ENCODE peak calls at places on chromosomes 7 and 10, in five cellular contexts. One of them, this sample, is unnamed.

GRCh38 chr7:38232475-38233366 is 40.7 kb downstream of the TARP start:
- DNase-seq in GM23248: no peak
- DNase-seq in substantia nigra: no peak
- DNase-seq in neuronal stem cell: no peak
- DNase-seq in AG04450: no peak
- DNase-seq in this sample: peak

GRCh38 chr10:114266521-114266920 is 27.5 kb downstream of the VWA2 start:
- DNase-seq in substantia nigra: no peak
- DNase-seq in GM23248: peak
- DNase-seq in AG04450: no peak
- DNase-seq in neuronal stem cell: no peak
- DNase-seq in this sample: no peak

GRCh38 chr10:77726301-77726700 is 88.7 kb upstream of the KCNMA1 start:
- DNase-seq in AG04450: no peak
- DNase-seq in neuronal stem cell: no peak
- DNase-seq in GM23248: no peak
- DNase-seq in substantia nigra: no peak
- DNase-seq in this sample: no peak

GRCh38 chr7:39144420-39144819 is 166.7 kb downstream of the POU6F2 start:
- DNase-seq in neuronal stem cell: no peak
- DNase-seq in substantia nigra: no peak
- DNase-seq in GM23248: no peak
- DNase-seq in AG04450: no peak
- DNase-seq in this sample: no peak

GRCh38 chr7:135670179-135670578 is 7.9 kb downstream of the STMP1 start:
- DNase-seq in substantia nigra: no peak
- DNase-seq in neuronal stem cell: no peak
- DNase-seq in AG04450: no peak
- DNase-seq in GM23248: peak
- DNase-seq in this sample: no peak

GRCh38 chr7:322708-323111 is 32.7 kb downstream of the FOXL3 start:
- DNase-seq in GM23248: no peak
- DNase-seq in AG04450: no peak
- DNase-seq in neuronal stem cell: no peak
- DNase-seq in substantia nigra: no peak
- DNase-seq in this sample: no peak

GRCh38 chr10:32207544-32207943 is 139.4 kb downstream of the EPC1 start:
- DNase-seq in neuronal stem cell: no peak
- DNase-seq in substantia nigra: no peak
- DNase-seq in AG04450: no peak
- DNase-seq in GM23248: peak
- DNase-seq in this sample: peak

GRCh38 chr7:102392332-102392731 is 3.8 kb upstream of the PRKRIP1 start:
- DNase-seq in AG04450: no peak
- DNase-seq in GM23248: no peak
- DNase-seq in neuronal stem cell: no peak
- DNase-seq in substantia nigra: no peak
- DNase-seq in this sample: no peak

GRCh38 chr7:149266451-149266850 is 4.5 kb downstream of the ZNF783 start:
- DNase-seq in AG04450: no peak
- DNase-seq in substantia nigra: no peak
- DNase-seq in GM23248: no peak
- DNase-seq in neuronal stem cell: no peak
- DNase-seq in this sample: no peak

GRCh38 chr7:114481995-114482394 is 67.4 kb downstream of the FOXP2 start:
- DNase-seq in AG04450: peak
- DNase-seq in GM23248: peak
- DNase-seq in neuronal stem cell: no peak
- DNase-seq in substantia nigra: no peak
- DNase-seq in this sample: no peak

GRCh38 chr10:84783386-84783785 is 455.0 kb downstream of the CCSER2 start:
- DNase-seq in AG04450: no peak
- DNase-seq in neuronal stem cell: peak
- DNase-seq in GM23248: peak
- DNase-seq in substantia nigra: no peak
- DNase-seq in this sample: no peak

GRCh38 chr7:75989726-75990388 is 4.5 kb downstream of the TMEM120A start:
- DNase-seq in GM23248: peak
- DNase-seq in substantia nigra: no peak
- DNase-seq in AG04450: no peak
- DNase-seq in neuronal stem cell: no peak
- DNase-seq in this sample: no peak

DNA sequence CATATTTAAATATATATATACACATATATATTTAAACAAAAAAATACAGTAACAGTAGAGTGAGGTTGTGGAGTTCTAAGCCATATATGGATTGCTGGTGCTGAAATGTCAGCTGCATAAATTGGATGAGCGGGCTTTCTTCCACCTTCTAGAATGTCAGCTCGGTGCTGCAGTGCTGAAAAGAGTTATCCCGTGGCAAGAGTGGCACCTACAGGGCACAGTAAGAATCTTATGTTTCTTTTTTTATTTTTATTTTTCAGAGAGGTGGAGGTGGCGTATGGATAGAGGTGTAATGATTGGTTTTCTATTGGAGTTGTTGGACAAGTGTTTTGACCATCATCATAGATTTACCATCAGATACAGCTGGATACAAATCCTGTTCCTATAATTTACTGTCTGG is 86.2 kb upstream of the DYNC1I1 start:
- DNase-seq in AG04450: peak
- DNase-seq in GM23248: peak
- DNase-seq in substantia nigra: no peak
- DNase-seq in neuronal stem cell: peak
- DNase-seq in this sample: no peak
- H3K27ac ChIP-seq in AG04450: no peak
- H3K27ac ChIP-seq in GM23248: no peak
- H3K27ac ChIP-seq in substantia nigra: peak
- H3K27ac ChIP-seq in neuronal stem cell: no peak
- H3K27ac ChIP-seq in this sample: no peak

DNA sequence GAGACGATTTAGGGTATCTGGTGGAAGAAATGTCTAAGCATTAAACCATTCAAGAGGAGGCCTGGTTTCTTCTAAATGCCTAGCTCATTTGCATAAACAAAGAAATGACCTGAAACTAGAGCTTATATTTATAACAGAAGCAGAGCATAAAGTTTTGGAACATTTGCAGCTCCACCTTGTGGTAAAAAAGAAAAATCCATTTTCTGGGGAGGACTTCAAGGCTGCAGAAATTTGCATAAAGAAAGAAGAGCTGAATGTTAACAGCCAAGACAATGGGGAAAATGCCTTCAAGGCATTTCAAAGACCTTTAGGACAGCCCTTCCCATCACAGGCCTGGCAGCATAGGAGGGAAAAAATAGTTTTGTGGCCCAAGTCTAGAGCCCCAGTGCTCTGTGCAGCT is 362.0 kb downstream of the ZNF248 start:
- DNase-seq in neuronal stem cell: no peak
- DNase-seq in substantia nigra: no peak
- DNase-seq in AG04450: no peak
- DNase-seq in GM23248: peak
- DNase-seq in this sample: no peak
- H3K27ac ChIP-seq in neuronal stem cell: no peak
- H3K27ac ChIP-seq in substantia nigra: no peak
- H3K27ac ChIP-seq in AG04450: no peak
- H3K27ac ChIP-seq in GM23248: no peak
- H3K27ac ChIP-seq in this sample: no peak

GRCh38 chr10:46555366-46555712 is 1.1 kb downstream of the GPRIN2 start:
- DNase-seq in GM23248: no peak
- DNase-seq in AG04450: no peak
- DNase-seq in substantia nigra: no peak
- DNase-seq in neuronal stem cell: no peak
- DNase-seq in this sample: no peak
- H3K27ac ChIP-seq in GM23248: no peak
- H3K27ac ChIP-seq in AG04450: no peak
- H3K27ac ChIP-seq in substantia nigra: no peak
- H3K27ac ChIP-seq in neuronal stem cell: no peak
- H3K27ac ChIP-seq in this sample: no peak

DNA sequence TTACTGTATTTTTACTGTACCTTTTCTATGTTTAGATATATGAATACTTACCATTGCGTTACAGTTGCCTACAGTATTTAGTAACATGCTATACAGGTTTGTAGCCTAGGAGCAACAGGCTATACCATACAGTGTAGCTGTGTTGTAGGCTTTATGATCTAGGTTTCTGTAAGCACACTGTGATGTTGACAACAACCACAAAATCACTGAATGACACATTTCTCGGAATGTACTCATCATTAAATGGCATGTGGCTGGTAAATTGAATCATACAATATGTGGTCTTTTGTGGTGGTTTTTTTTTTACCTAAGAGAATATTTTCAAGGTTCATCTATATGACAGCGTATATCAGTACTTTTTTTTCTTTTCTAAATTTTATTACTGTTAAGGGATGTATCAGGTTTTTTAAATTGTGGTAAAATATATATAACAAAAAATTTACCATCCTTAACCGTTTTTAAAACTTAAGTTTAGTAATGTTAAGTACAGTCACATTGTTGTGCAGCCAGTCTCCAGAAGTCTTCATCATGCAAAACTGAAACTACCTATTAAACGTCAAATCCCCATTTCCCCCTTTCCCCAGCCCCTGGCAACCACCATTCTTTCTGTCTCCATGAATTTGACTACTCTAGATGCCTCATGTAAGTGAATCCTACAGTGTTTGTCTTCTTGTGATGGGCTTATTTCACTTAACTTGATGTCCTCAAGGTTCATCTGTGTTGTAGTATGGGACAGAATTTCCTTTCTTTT is 21.5 kb downstream of the BTAF1 start:
- DNase-seq in neuronal stem cell: no peak
- DNase-seq in AG04450: no peak
- DNase-seq in GM23248: peak
- DNase-seq in substantia nigra: no peak
- DNase-seq in this sample: no peak
- H3K27ac ChIP-seq in neuronal stem cell: no peak
- H3K27ac ChIP-seq in AG04450: no peak
- H3K27ac ChIP-seq in GM23248: peak
- H3K27ac ChIP-seq in substantia nigra: no peak
- H3K27ac ChIP-seq in this sample: no peak

GRCh38 chr7:33043434-33043833 is 19.1 kb downstream of the NT5C3A start:
- DNase-seq in GM23248: no peak
- DNase-seq in neuronal stem cell: no peak
- DNase-seq in AG04450: no peak
- DNase-seq in substantia nigra: no peak
- DNase-seq in this sample: no peak
- H3K27ac ChIP-seq in GM23248: no peak
- H3K27ac ChIP-seq in neuronal stem cell: no peak
- H3K27ac ChIP-seq in AG04450: no peak
- H3K27ac ChIP-seq in substantia nigra: no peak
- H3K27ac ChIP-seq in this sample: no peak

DNA sequence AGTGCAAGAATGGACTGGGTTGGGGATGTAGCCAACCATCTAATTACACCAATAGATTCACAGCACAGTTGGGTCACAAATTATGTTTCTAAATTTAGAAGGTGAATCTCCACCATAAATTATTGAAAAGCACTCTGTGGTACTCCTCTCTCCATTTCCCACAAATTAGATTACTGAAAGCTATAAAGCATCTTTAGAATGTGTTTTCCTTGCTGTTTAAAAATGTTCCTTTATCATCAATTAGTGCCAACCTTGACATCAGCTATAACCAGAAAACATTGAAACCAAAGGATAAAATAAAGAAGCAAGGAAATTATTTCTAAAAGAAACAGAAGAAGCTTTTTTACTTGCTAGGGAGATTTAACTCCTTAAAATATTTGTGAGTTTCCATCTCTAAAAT is 39.9 kb upstream of the HDAC9 start:
- DNase-seq in substantia nigra: no peak
- DNase-seq in neuronal stem cell: no peak
- DNase-seq in GM23248: no peak
- DNase-seq in AG04450: no peak
- DNase-seq in this sample: no peak
- H3K27ac ChIP-seq in substantia nigra: no peak
- H3K27ac ChIP-seq in neuronal stem cell: no peak
- H3K27ac ChIP-seq in GM23248: no peak
- H3K27ac ChIP-seq in AG04450: no peak
- H3K27ac ChIP-seq in this sample: no peak

GRCh38 chr10:18439601-18440000 is 211.8 kb downstream of the NSUN6 start:
- DNase-seq in substantia nigra: no peak
- DNase-seq in neuronal stem cell: no peak
- DNase-seq in GM23248: no peak
- DNase-seq in AG04450: no peak
- DNase-seq in this sample: no peak

GRCh38 chr10:18437486-18437885 is 213.9 kb downstream of the NSUN6 start:
- DNase-seq in substantia nigra: no peak
- DNase-seq in AG04450: no peak
- DNase-seq in GM23248: peak
- DNase-seq in neuronal stem cell: no peak
- DNase-seq in this sample: no peak

GRCh38 chr10:18436902-18437301 is 214.5 kb downstream of the NSUN6 start:
- DNase-seq in neuronal stem cell: no peak
- DNase-seq in substantia nigra: no peak
- DNase-seq in AG04450: no peak
- DNase-seq in GM23248: no peak
- DNase-seq in this sample: no peak

DNA sequence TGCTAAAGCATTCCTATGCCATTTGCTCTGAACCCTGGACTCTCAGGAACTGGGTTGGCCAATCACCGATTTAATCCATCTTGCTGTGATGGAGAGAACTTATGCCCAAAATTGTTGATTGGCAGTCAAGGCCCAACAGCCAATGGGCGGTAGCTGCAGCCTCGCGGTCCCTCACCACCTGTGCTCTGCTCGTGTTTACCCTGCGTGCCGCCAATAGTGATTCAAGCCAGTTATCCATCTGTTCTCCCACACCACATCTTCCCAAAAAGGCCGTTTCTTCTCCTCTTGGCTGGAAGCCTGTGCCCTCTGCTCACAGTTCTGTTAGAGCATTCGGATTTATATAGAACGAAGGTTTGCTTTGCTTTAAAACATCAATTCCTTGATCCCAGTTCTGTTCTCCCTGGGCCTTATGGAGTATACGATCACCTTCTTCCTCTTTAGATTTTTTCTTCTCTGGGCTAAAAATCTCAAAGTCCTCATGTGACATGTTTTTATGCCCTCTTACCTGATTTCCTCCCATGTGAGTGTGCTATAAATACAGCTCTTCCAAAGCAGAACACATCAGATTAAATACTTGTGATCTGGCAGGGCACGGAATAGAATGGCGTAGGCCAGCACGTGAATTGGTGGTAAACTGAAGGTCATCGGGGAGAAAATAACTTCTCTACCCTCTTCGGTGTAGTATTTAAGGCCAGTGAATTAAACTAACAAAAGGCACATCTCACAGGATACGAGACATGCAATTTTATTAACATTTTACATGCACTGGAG is 212.8 kb downstream of the NSUN6 start:
- DNase-seq in AG04450: no peak
- DNase-seq in GM23248: no peak
- DNase-seq in neuronal stem cell: no peak
- DNase-seq in substantia nigra: no peak
- DNase-seq in this sample: no peak
- H3K27ac ChIP-seq in AG04450: peak
- H3K27ac ChIP-seq in GM23248: no peak
- H3K27ac ChIP-seq in neuronal stem cell: no peak
- H3K27ac ChIP-seq in substantia nigra: no peak
- H3K27ac ChIP-seq in this sample: no peak

This sample was measured in naive thymus-derived CD4-positive, alpha-beta T cell.